ENCODE peak calls at places on chromosomes 5 and 9, in five cellular contexts. I is right lobe of liver; E is uterus; W is CD8-positive, alpha-beta T cell; B is CD8-positive, alpha-beta memory T cell. F is an unnamed sample. For H3K27me3 and H3K4me1, the result is how much of the 10 kb centered on the place peaks cover.

GRCh38 chr5:147935032-147935431 is 28.7 kb upstream of the C5orf46 start:
- DNase-seq in W (no peak), I (no peak), E (no peak), B (no peak), F (no peak)

GRCh38 chr9:96136992-96137665 is 164.8 kb downstream of the HSD17B3 start:
- DNase-seq in E (no peak), W (no peak), B (no peak), I (peak), F (no peak)

GRCh38 chr5:64769856-64770255 is 1.1 kb downstream of the CWC27 start:
- DNase-seq in E (no peak), B (no peak), W (no peak), I (no peak), F (no peak)

GRCh38 chr5:106894964-106895363 is 775.8 kb downstream of the EFNA5 start:
- DNase-seq in E (no peak), I (no peak), B (no peak), W (no peak), F (no peak)

GRCh38 chr9:82082563-82082962 is 94.0 kb downstream of the SPATA31D1 start:
- DNase-seq in E (no peak), W (no peak), B (no peak), I (no peak), F (no peak)

GRCh38 chr5:140165101-140165920 is 9.7 kb upstream of the CYSTM1 start:
- DNase-seq in B (no peak), E (no peak), W (no peak), I (peak), F (peak)

GRCh38 chr5:145484195-145484594 is 350.9 kb downstream of the PRELID2 start:
- DNase-seq in I (no peak), W (no peak), B (no peak), E (no peak), F (no peak)

GRCh38 chr9:26462213-26462612 is 430.4 kb downstream of the CAAP1 start:
- DNase-seq in B (no peak), I (no peak), W (no peak), E (no peak), F (no peak)

GRCh38 chr9:97504381-97505216 is 3.1 kb downstream of the TMOD1 start:
- DNase-seq in E (no peak), W (no peak), I (no peak), B (no peak), F (peak)

GRCh38 chr5:179819296-179820126 is 1.2 kb upstream of the SQSTM1 start:
- DNase-seq in I (peak), W (no peak), B (peak), E (peak), F (peak)

GRCh38 chr5:104088876-104089778 is 526.5 kb upstream of the NUDT12 start:
- DNase-seq in B (no peak), W (no peak), I (no peak), E (no peak), F (no peak)

GRCh38 chr9:136047775-136048559 is 47.1 kb downstream of the NACC2 start:
- DNase-seq in B (no peak), E (no peak), I (no peak), W (no peak), F (no peak)

GRCh38 chr5:91306497-91306896 is 76.6 kb downstream of the ARRDC3 start:
- DNase-seq in B (no peak), W (no peak), I (no peak), E (no peak), F (no peak)

GRCh38 chr5:98416541-98416940 is 356.9 kb upstream of the RGMB start:
- DNase-seq in E (no peak), W (no peak), I (no peak), B (no peak), F (no peak)

GRCh38 chr9:118606669-118607068 is 762.6 kb downstream of the BRINP1 start:
- DNase-seq in W (no peak), E (no peak), I (no peak), B (no peak), F (no peak)

GRCh38 chr9:136773386-136774044 is 9.2 kb upstream of the LCN15 start:
- DNase-seq in I (no peak), B (no peak), W (no peak), E (no peak), F (no peak)

GRCh38 chr9:19145881-19146280 is 18.6 kb upstream of the PLIN2 start:
- DNase-seq in B (no peak), W (no peak), E (no peak), I (no peak), F (no peak)

GRCh38 chr9:112711050-112711689 is 6.7 kb downstream of the INIP start:
- DNase-seq in I (no peak), B (no peak), E (no peak), W (no peak), F (no peak)

GRCh38 chr5:65141487-65141886 is 340.2 kb downstream of the ADAMTS6 start:
- DNase-seq in B (no peak), W (no peak), I (no peak), E (no peak), F (no peak)

GRCh38 chr9:113482991-113483675 is 19.6 kb downstream of the RGS3 start:
- DNase-seq in B (no peak), I (no peak), E (no peak), W (no peak), F (no peak)

GRCh38 chr5:39080168-39080567 is 6.0 kb upstream of the RICTOR start:
- DNase-seq in I (no peak), E (no peak), W (no peak), B (no peak), F (no peak)

GRCh38 chr9:33426843-33427293 is 20.5 kb downstream of the AQP3 start:
- DNase-seq in B (no peak), E (no peak), W (peak), I (no peak), F (no peak)

GRCh38 chr9:73684601-73685000 is 532.9 kb downstream of the ANXA1 start:
- DNase-seq in W (no peak), E (no peak), B (no peak), I (no peak), F (no peak)

GRCh38 chr5:179270581-179271300 is 74.5 kb downstream of the ADAMTS2 start:
- DNase-seq in W (no peak), E (peak), B (peak), I (peak), F (no peak)

GRCh38 chr9:132044176-132044880 is 35.3 kb downstream of the MED27 start:
- DNase-seq in B (no peak), E (no peak), W (no peak), I (no peak), F (no peak)

GRCh38 chr5:93497101-93497500 is 83.9 kb downstream of the NR2F1-AS1 start:
- DNase-seq in E (no peak), B (no peak), I (no peak), W (no peak), F (no peak)

GRCh38 chr5:151150484-151151262 is 6.9 kb downstream of the ANXA6 start:
- DNase-seq in E (peak), I (no peak), W (peak), B (peak), F (peak)

GRCh38 chr5:67815455-67816391 is 399.8 kb upstream of the PIK3R1 start:
- DNase-seq in W (no peak), I (peak), B (no peak), E (peak), F (peak)

GRCh38 chr5:107601076-107601475 is 69.7 kb downstream of the EFNA5 start:
- DNase-seq in W (no peak), E (no peak), B (no peak), I (no peak), F (no peak)

GRCh38 chr9:91395106-91395552 is 28.5 kb downstream of the NFIL3 start:
- DNase-seq in I (no peak), E (no peak), B (no peak), W (no peak), F (no peak)

GRCh38 chr5:42951169-42951846 is 88.8 kb downstream of the ANXA2R start:
- DNase-seq in E (peak), W (peak), I (peak), B (peak), F (peak)

GRCh38 chr9:122144836-122145235 is 14.7 kb downstream of the NDUFA8 start:
- DNase-seq in B (no peak), W (no peak), I (no peak), E (no peak), F (no peak)

GRCh38 chr9:137083418-137084004 is 3.3 kb upstream of the MAN1B1 start:
- DNase-seq in E (peak), I (no peak), B (no peak), W (no peak), F (peak)

GRCh38 chr9:21995652-21996275 is 1.2 kb downstream of the CDKN2B-AS1 start:
- DNase-seq in B (peak), W (no peak), I (peak), E (peak), F (peak)

GRCh38 chr5:3324421-3325101 is 271.1 kb upstream of the IRX1 start:
- DNase-seq in B (no peak), W (no peak), E (no peak), I (no peak), F (no peak)

GRCh38 chr5:52799358-52799982 is 11.8 kb downstream of the ITGA1 start:
- DNase-seq in W (no peak), I (peak), B (no peak), E (peak), F (peak)

GRCh38 chr9:93969328-93969661 is 14.1 kb upstream of the BARX1 start:
- DNase-seq in I (no peak), W (no peak), E (no peak), B (no peak), F (no peak)

GRCh38 chr5:149675467-149676201 is 54.5 kb upstream of the PPARGC1B start:
- DNase-seq in E (no peak), B (no peak), W (no peak), I (no peak), F (no peak)

GRCh38 chr5:94274684-94275083 is 343.7 kb downstream of the KIAA0825 start:
- DNase-seq in E (no peak), B (no peak), W (no peak), I (no peak), F (no peak)

GRCh38 chr5:160008877-160009590 is at the start of gene TTC1:
- DNase-seq in W (peak), B (peak), I (peak), E (peak), F (peak)

GRCh38 chr5:160007610-160008009 is 1.3 kb upstream of the TTC1 start:
- DNase-seq in I (no peak), B (no peak), E (no peak), W (no peak), F (no peak)

GRCh38 chr5:160011471-160011870 is 2.5 kb downstream of the TTC1 start:
- DNase-seq in I (no peak), E (no peak), B (no peak), W (no peak), F (no peak)

DNA sequence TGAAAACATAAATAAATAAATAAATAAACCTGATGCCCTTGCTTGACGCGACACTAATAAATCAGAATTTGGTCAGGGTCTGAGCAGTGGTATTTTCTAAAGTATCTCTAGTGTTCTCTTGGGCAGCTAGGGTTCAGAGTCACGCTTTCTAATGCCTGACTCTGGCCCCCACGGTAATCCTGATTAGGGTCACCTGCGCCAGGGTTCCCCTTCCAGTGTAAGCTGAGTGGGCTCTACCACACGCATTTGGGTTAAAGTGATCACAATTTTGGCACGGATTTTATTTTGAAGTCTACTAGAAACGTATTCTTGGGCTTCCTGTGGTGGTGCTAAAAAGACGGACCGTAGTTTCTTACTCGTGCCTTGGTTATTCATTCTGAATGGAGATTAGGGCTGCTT is 651 bp downstream of the TTC1 start:
- DNase-seq in B (no peak), I (no peak), E (no peak), W (no peak), F (no peak)
- H3K4me3 ChIP-seq in B (peak), I (peak), E (peak), W (peak), F (peak)

DNA sequence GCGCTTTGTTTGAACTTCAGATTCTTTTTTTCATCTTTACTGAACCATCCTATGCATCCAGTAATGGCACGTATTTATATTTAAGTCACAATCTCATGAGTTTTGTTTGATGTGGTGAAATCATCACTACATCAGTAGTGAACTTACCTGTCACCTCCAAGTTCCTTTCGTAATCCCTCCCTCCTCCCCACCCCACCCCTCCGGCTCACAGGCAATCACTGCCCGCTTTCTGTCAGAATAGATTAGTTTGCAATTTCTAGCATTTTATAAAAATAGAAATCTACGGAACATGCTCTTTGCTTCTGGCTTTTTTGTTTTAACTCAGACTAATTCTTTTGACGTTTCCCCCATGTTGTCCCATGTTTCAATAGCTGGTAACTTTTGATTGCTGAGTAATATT is 305.4 kb upstream of the IRX4 start:
- DNase-seq in E (no peak), B (no peak), I (no peak), W (no peak), F (no peak)
- H3K27me3 ChIP-seq in E (under half), B (under half), I (under half), W (under half), F (under half)

GRCh38 chr9:124278054-124278540 is 20.3 kb downstream of the NEK6 start:
- DNase-seq in I (no peak), E (no peak), W (no peak), B (no peak), F (no peak)

GRCh38 chr9:124280176-124280691 is 22.5 kb downstream of the NEK6 start:
- DNase-seq in E (peak), B (no peak), W (no peak), I (peak), F (peak)

GRCh38 chr9:124281934-124282351 is 24.2 kb downstream of the NEK6 start:
- DNase-seq in I (no peak), W (no peak), E (no peak), B (no peak), F (no peak)

GRCh38 chr9:124277420-124277819 is 19.7 kb downstream of the NEK6 start:
- DNase-seq in E (no peak), B (no peak), W (no peak), I (no peak), F (no peak)

GRCh38 chr9:124279531-124280175 is 21.9 kb downstream of the NEK6 start:
- DNase-seq in W (no peak), I (no peak), B (no peak), E (no peak), F (no peak)
- H3K4me1 ChIP-seq in W (under half), I (under half), B (under half), E (under half), F (under half)

GRCh38 chr9:114501786-114502682 is 3.2 kb downstream of the WHRN start:
- DNase-seq in I (no peak), W (no peak), B (no peak), E (no peak), F (no peak)
- H3K4me3 ChIP-seq in I (no peak), W (no peak), B (peak), E (peak), F (no peak)